ENCODE peak calls at places on chromosome 12, in ten cellular contexts. F is esophagus squamous epithelium, Y is iPS DF 6.9, S is adrenal gland, O is stomach, T is RWPE2, K is A673, V is heart right ventricle, P is upper lobe of right lung, B is A549. I is an unnamed sample. For H3K4me1, the result is how much of the 10 kb centered on the place peaks cover.

GRCh38 chr12:50110127-50110761 is 1.8 kb upstream of the COX14 start:
- DNase-seq in F (no peak), Y (no peak), S (peak), O (peak), T (no peak), K (peak), V (peak), P (peak), B (no peak), I (peak)

GRCh38 chr12:124001343-124001742 is 28.3 kb downstream of the ZNF664 start:
- DNase-seq in F (no peak), Y (no peak), S (no peak), O (no peak), T (no peak), K (no peak), V (no peak), P (no peak), B (no peak), I (no peak)

GRCh38 chr12:101696477-101697196 is 803 bp upstream of the CHPT1 start:
- DNase-seq in F (no peak), Y (no peak), S (peak), O (peak), T (no peak), K (no peak), V (peak), P (peak), B (peak), I (peak)

GRCh38 chr12:105852958-105853357 is 285.8 kb downstream of the NUAK1 start:
- DNase-seq in F (no peak), Y (no peak), S (no peak), O (no peak), T (no peak), K (no peak), V (peak), P (no peak), B (no peak), I (no peak)

GRCh38 chr12:96427269-96427729 is 27.1 kb upstream of the CDK17 start:
- DNase-seq in F (no peak), Y (no peak), S (peak), O (peak), T (peak), K (peak), V (peak), P (no peak), B (peak), I (peak)

GRCh38 chr12:27331299-27331926 is 1.2 kb upstream of the BMAL2 start:
- DNase-seq in F (no peak), Y (no peak), S (peak), O (no peak), T (no peak), K (peak), V (no peak), P (no peak), B (peak), I (no peak)

GRCh38 chr12:78871566-78871965 is 7.0 kb downstream of the SYT1 start:
- DNase-seq in F (no peak), Y (no peak), S (no peak), O (no peak), T (no peak), K (peak), V (no peak), P (no peak), B (no peak), I (no peak)

GRCh38 chr12:117646595-117646994 is 285.2 kb upstream of the NOS1 start:
- DNase-seq in F (no peak), Y (no peak), S (no peak), O (no peak), T (no peak), K (no peak), V (no peak), P (no peak), B (no peak), I (no peak)

GRCh38 chr12:100716949-100717732 is 77.4 kb upstream of the ANO4 start:
- DNase-seq in F (no peak), Y (no peak), S (no peak), O (no peak), T (peak), K (peak), V (peak), P (no peak), B (peak), I (no peak)

GRCh38 chr12:66036317-66036716 is 94.2 kb downstream of the LLPH start:
- DNase-seq in F (no peak), Y (no peak), S (peak), O (no peak), T (peak), K (peak), V (peak), P (no peak), B (peak), I (peak)

GRCh38 chr12:13194462-13195110 is 1.9 kb upstream of the EMP1 start:
- DNase-seq in F (no peak), Y (no peak), S (no peak), O (no peak), T (no peak), K (no peak), V (no peak), P (no peak), B (no peak), I (no peak)

GRCh38 chr12:41212625-41213024 is 24.5 kb downstream of the PDZRN4 start:
- DNase-seq in F (no peak), Y (no peak), S (no peak), O (no peak), T (no peak), K (no peak), V (no peak), P (no peak), B (no peak), I (no peak)

GRCh38 chr12:124321556-124322270 is 26.8 kb downstream of the RFLNA start:
- DNase-seq in F (no peak), Y (no peak), S (no peak), O (no peak), T (no peak), K (no peak), V (no peak), P (no peak), B (no peak), I (no peak)

GRCh38 chr12:32139064-32139421 is 32.4 kb downstream of the BICD1 start:
- DNase-seq in F (no peak), Y (no peak), S (no peak), O (no peak), T (no peak), K (peak), V (no peak), P (no peak), B (no peak), I (no peak)

GRCh38 chr12:34599530-34600513 is 577.5 kb downstream of the ALG10 start:
- DNase-seq in F (no peak), Y (no peak), S (no peak), O (no peak), T (peak), K (no peak), V (peak), P (peak), B (no peak), I (no peak)

GRCh38 chr12:14954269-14954668 is 7.1 kb downstream of the ARHGDIB start:
- DNase-seq in F (no peak), Y (no peak), S (no peak), O (no peak), T (no peak), K (no peak), V (no peak), P (no peak), B (no peak), I (no peak)

GRCh38 chr12:111819191-111820158 is 22.6 kb upstream of the MAPKAPK5 start:
- DNase-seq in F (no peak), Y (no peak), S (no peak), O (no peak), T (no peak), K (no peak), V (no peak), P (no peak), B (no peak), I (no peak)

GRCh38 chr12:64039285-64039871 is 182.7 kb downstream of the KICS2 start:
- DNase-seq in F (no peak), Y (no peak), S (no peak), O (peak), T (no peak), K (peak), V (no peak), P (no peak), B (no peak), I (peak)

GRCh38 chr12:89138048-89138852 is 214.1 kb downstream of the DUSP6 start:
- DNase-seq in F (no peak), Y (no peak), S (no peak), O (no peak), T (no peak), K (no peak), V (no peak), P (no peak), B (no peak), I (no peak)

GRCh38 chr12:57745485-57745881 is 644 bp downstream of the TSPAN31 start:
- DNase-seq in F (no peak), Y (no peak), S (no peak), O (no peak), T (no peak), K (no peak), V (no peak), P (no peak), B (no peak), I (no peak)

GRCh38 chr12:47973870-47974269 is 10.5 kb downstream of the TMEM106C start:
- DNase-seq in F (no peak), Y (no peak), S (no peak), O (no peak), T (no peak), K (no peak), V (no peak), P (no peak), B (no peak), I (no peak)
- H3K4me1 ChIP-seq in F (under half), Y (under half), S (under half), O (under half), T (under half), K (under half), V (under half), P (under half), B (under half), I (under half)

GRCh38 chr12:19544351-19544750 is 105.1 kb downstream of the AEBP2 start:
- DNase-seq in F (no peak), Y (no peak), S (no peak), O (no peak), T (no peak), K (no peak), V (no peak), P (no peak), B (no peak), I (no peak)

GRCh38 chr12:19546611-19547162 is 107.4 kb downstream of the AEBP2 start:
- DNase-seq in F (no peak), Y (no peak), S (no peak), O (no peak), T (no peak), K (peak), V (no peak), P (no peak), B (no peak), I (no peak)

GRCh38 chr12:19550626-19551025 is 111.3 kb downstream of the AEBP2 start:
- DNase-seq in F (no peak), Y (no peak), S (no peak), O (no peak), T (no peak), K (no peak), V (no peak), P (no peak), B (no peak), I (no peak)

GRCh38 chr12:19546027-19546426 is 106.7 kb downstream of the AEBP2 start:
- DNase-seq in F (no peak), Y (no peak), S (no peak), O (no peak), T (no peak), K (no peak), V (no peak), P (no peak), B (no peak), I (peak)

DNA sequence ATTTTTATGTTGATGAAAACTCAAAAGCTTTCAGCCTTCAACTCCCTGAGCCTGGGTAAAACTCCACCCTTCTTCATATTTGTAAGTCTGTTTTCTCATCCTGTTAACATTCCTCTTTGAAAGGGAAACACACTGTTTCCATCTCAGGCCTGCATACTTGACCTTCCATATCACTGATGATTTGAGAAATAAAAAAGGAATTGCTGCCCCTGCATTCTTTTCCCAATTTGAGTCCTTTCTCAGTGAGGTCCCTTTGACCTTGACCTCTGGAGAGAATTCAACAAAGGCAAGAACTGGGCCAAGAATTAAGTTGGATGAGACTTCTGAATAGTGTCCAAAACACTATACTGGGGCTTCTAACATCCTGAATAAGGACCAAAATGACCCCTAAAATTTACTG is 108.0 kb downstream of the AEBP2 start:
- DNase-seq in F (no peak), Y (no peak), S (no peak), O (no peak), T (no peak), K (no peak), V (no peak), P (no peak), B (no peak), I (no peak)
- H3K4me1 ChIP-seq in F (under half), Y (under half), S (under half), O (under half), T (under half), K (under half), V (under half), P (under half), B (under half), I (under half)

GRCh38 chr12:1611775-1612174 is 17.3 kb upstream of the WNT5B start:
- DNase-seq in F (no peak), Y (no peak), S (no peak), O (no peak), T (no peak), K (no peak), V (no peak), P (no peak), B (no peak), I (no peak)

GRCh38 chr12:1607940-1608782 is 13.8 kb upstream of the FBXL14 start:
- DNase-seq in F (no peak), Y (no peak), S (no peak), O (no peak), T (no peak), K (peak), V (no peak), P (no peak), B (no peak), I (no peak)

GRCh38 chr12:1612196-1612595 is 16.8 kb upstream of the WNT5B start:
- DNase-seq in F (no peak), Y (no peak), S (no peak), O (no peak), T (no peak), K (no peak), V (no peak), P (no peak), B (no peak), I (no peak)

GRCh38 chr12:1608783-1609119 is 14.4 kb upstream of the FBXL14 start:
- DNase-seq in F (no peak), Y (no peak), S (no peak), O (no peak), T (no peak), K (peak), V (no peak), P (no peak), B (no peak), I (no peak)

DNA sequence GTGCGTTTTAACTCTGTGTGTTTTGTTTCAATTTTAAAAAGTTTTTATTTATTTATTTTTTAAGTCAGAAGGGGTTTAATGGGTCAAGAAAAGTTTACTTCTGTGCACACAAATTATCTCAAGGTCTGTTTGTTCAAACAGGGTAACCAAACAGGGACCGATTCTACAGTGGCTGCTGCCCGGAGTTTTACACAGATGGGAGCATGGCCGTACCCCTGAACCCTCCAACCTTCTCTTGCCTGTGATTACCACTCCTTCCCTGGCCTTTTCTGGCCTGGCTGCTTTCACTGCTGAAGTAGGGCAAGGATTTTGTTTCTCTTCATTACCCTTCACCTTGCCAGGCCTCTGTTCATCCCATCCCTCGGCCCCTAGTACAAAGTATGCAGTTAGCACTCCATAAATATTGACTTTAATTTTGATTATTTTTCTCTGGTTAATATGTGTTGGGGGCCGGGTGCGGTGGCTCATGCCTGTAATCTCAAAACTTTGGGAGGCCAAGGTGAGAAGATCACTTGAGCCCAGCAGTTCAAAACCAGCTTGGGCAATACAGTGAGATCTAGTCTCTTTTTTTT is 15.8 kb upstream of the FBXL14 start:
- DNase-seq in F (no peak), Y (no peak), S (no peak), O (no peak), T (no peak), K (no peak), V (no peak), P (no peak), B (no peak), I (no peak)
- H3K4me1 ChIP-seq in F (under half), Y (under half), S (under half), O (under half), T (under half), K (under half), V (under half), P (under half), B (under half), I (under half)

DNA sequence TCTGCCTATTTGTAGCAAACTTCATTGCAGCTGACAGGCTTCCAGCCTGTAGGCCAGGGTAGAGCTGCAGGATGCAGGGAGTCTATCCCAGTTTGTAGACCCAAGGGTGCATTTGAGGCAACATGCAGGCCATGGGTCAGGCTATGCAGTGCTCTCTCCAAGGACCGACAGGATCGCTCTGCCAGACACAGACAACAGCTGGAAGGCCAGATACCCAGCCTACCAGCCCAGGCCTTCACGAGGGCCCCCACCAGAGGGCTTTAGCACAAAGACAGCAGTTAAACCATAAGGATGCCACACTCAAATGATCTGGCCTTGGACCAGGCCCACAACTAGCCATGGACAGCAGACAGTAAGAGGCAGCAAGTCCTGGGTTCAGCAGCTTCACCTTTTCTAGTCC is 10.3 kb downstream of the KCTD10 start:
- DNase-seq in F (no peak), Y (no peak), S (no peak), O (no peak), T (no peak), K (no peak), V (no peak), P (no peak), B (no peak), I (no peak)
- H3K4me1 ChIP-seq in F (half or more), Y (under half), S (half or more), O (under half), T (under half), K (under half), V (under half), P (half or more), B (under half), I (under half)

DNA sequence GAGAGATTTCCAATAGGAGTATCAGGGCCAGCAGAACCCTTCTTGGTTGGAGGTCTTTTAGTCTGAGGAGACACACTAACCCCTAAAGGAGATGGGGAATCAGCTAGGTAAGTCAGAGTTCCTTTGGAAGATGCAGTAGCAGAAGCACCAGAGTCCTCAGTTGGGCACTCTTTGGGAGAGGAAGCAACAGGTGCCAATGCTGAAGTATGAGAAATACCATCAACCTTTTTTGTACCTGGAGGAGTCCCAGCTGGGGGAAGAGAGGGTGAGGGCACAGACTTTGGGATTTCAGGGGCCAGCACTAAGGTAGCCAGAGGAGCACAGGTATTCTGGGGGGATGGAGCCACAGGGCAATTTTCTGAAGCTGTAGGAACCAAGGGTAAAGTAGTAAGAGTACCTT is 6.0 kb downstream of the NACA start:
- DNase-seq in F (no peak), Y (no peak), S (no peak), O (no peak), T (no peak), K (no peak), V (no peak), P (no peak), B (no peak), I (no peak)
- H3K4me1 ChIP-seq in F (half or more), Y (under half), S (half or more), O (half or more), T (under half), K (half or more), V (under half), P (half or more), B (half or more), I (half or more)

GRCh38 chr12:132506328-132506727 is 16.4 kb downstream of the FBRSL1 start:
- DNase-seq in F (no peak), Y (no peak), S (no peak), O (peak), T (no peak), K (no peak), V (no peak), P (no peak), B (no peak), I (peak)
- H3K4me1 ChIP-seq in F (under half), Y (under half), S (half or more), O (half or more), T (under half), K (under half), V (under half), P (under half), B (under half), I (half or more)

GRCh38 chr12:6606331-6607131 is 648 bp downstream of the CHD4 start:
- DNase-seq in F (peak), Y (no peak), S (peak), O (peak), T (no peak), K (peak), V (peak), P (peak), B (peak), I (peak)

GRCh38 chr12:6605425-6606330 is 1.5 kb downstream of the CHD4 start:
- DNase-seq in F (no peak), Y (no peak), S (peak), O (no peak), T (no peak), K (peak), V (no peak), P (no peak), B (peak), I (no peak)

GRCh38 chr12:6607751-6608591 is 792 bp upstream of the CHD4 start:
- DNase-seq in F (no peak), Y (no peak), S (peak), O (peak), T (no peak), K (peak), V (no peak), P (no peak), B (peak), I (peak)

GRCh38 chr12:6612247-6612646 is 5.1 kb upstream of the CHD4 start:
- DNase-seq in F (no peak), Y (no peak), S (no peak), O (no peak), T (no peak), K (no peak), V (no peak), P (no peak), B (no peak), I (no peak)

GRCh38 chr12:6608592-6609311 is 1.6 kb upstream of the CHD4 start:
- DNase-seq in F (no peak), Y (no peak), S (peak), O (no peak), T (no peak), K (peak), V (no peak), P (peak), B (peak), I (peak)
- H3K4me1 ChIP-seq in F (under half), Y (under half), S (under half), O (half or more), T (under half), K (half or more), V (under half), P (under half), B (under half), I (under half)